ENCODE peak calls at places on chromosomes 16 and 17, in six cellular contexts. A is astrocyte of the spinal cord, S is nephron progenitor cell, D is progenitor cell of endocrine pancreas, Z is Calu3, G is glutamatergic neuron. Y is an unnamed sample.

GRCh38 chr17:43702636-43703035 is 40.9 kb upstream of the MEOX1 start:
- DNase-seq in G (no peak), D (no peak), A (no peak), Z (peak; percentile 24), S (no peak), Y (peak; percentile 85)

GRCh38 chr16:89918453-89919347 is at the start of gene MC1R:
- DNase-seq in A (peak; percentile 57), Z (peak; percentile 63), G (peak; percentile 72), D (peak; percentile 51), S (peak; percentile 58), Y (peak; percentile 75)

GRCh38 chr16:55488306-55488705 is 9.3 kb downstream of the MMP2 start:
- DNase-seq in A (no peak), D (no peak), Z (no peak), G (no peak), S (no peak), Y (no peak)

GRCh38 chr17:17151541-17151940 is 54.6 kb downstream of the PLD6 start:
- DNase-seq in A (peak; percentile 56), Z (no peak), S (no peak), D (no peak), G (no peak), Y (no peak)

GRCh38 chr17:30550512-30551273 is 73.5 kb downstream of the GOSR1 start:
- DNase-seq in G (peak; percentile 46), A (peak; percentile 9), S (no peak), Z (peak; percentile 37), D (no peak), Y (no peak)

GRCh38 chr16:79007614-79008013 is 592.9 kb downstream of the MAF start:
- DNase-seq in Z (peak; percentile 9), A (no peak), D (no peak), G (no peak), S (no peak), Y (no peak)

GRCh38 chr16:89422527-89422904 is 67.8 kb downstream of the ANKRD11 start:
- DNase-seq in G (no peak), D (no peak), A (peak; percentile 63), Z (no peak), S (no peak), Y (no peak)

GRCh38 chr16:68744744-68745280 is 7.7 kb downstream of the CDH1 start:
- DNase-seq in A (no peak), D (peak; percentile 71), G (no peak), S (no peak), Z (peak; percentile 93), Y (no peak)

GRCh38 chr16:52696126-52696525 is 149.2 kb upstream of the TOX3 start:
- DNase-seq in S (no peak), Z (no peak), G (no peak), A (no peak), D (no peak), Y (no peak)

GRCh38 chr16:69311533-69312388 is 611 bp downstream of the VPS4A start:
- DNase-seq in D (peak; percentile 43), S (no peak), A (peak; percentile 27), Z (peak; percentile 58), G (peak; percentile 60), Y (peak; percentile 50)

GRCh38 chr16:71746442-71747046 is 22.0 kb upstream of the PHLPP2 start:
- DNase-seq in G (no peak), S (no peak), D (no peak), A (peak; percentile 46), Z (peak; percentile 15), Y (no peak)

GRCh38 chr16:82507271-82507670 is 119.5 kb upstream of the CDH13 start:
- DNase-seq in D (no peak), S (no peak), G (no peak), A (no peak), Z (no peak), Y (no peak)

GRCh38 chr17:68200689-68201424 is 47.0 kb upstream of the AMZ2 start:
- DNase-seq in D (peak; percentile 78), S (peak; percentile 90), G (peak; percentile 89), A (peak; percentile 63), Z (peak; percentile 84), Y (peak; percentile 92)

GRCh38 chr17:35846055-35846809 is 22.5 kb downstream of the HEATR9 start:
- DNase-seq in D (no peak), G (no peak), A (no peak), S (no peak), Z (no peak), Y (no peak)

GRCh38 chr17:47719411-47720152 is 13.5 kb upstream of the TBX21 start:
- DNase-seq in D (no peak), A (peak; percentile 71), S (no peak), G (no peak), Z (peak; percentile 52), Y (no peak)

GRCh38 chr17:67759355-67760171 is 41.8 kb downstream of the NOL11 start:
- DNase-seq in D (no peak), A (peak; percentile 13), Z (no peak), G (no peak), S (no peak), Y (no peak)

GRCh38 chr17:57486978-57487377 is 230.7 kb downstream of the MSI2 start:
- DNase-seq in D (no peak), G (no peak), Z (no peak), A (no peak), S (no peak), Y (no peak)

GRCh38 chr17:34633351-34633750 is 54.0 kb downstream of the TMEM132E start:
- DNase-seq in Z (peak; percentile 47), G (no peak), S (no peak), A (no peak), D (no peak), Y (no peak)

DNA sequence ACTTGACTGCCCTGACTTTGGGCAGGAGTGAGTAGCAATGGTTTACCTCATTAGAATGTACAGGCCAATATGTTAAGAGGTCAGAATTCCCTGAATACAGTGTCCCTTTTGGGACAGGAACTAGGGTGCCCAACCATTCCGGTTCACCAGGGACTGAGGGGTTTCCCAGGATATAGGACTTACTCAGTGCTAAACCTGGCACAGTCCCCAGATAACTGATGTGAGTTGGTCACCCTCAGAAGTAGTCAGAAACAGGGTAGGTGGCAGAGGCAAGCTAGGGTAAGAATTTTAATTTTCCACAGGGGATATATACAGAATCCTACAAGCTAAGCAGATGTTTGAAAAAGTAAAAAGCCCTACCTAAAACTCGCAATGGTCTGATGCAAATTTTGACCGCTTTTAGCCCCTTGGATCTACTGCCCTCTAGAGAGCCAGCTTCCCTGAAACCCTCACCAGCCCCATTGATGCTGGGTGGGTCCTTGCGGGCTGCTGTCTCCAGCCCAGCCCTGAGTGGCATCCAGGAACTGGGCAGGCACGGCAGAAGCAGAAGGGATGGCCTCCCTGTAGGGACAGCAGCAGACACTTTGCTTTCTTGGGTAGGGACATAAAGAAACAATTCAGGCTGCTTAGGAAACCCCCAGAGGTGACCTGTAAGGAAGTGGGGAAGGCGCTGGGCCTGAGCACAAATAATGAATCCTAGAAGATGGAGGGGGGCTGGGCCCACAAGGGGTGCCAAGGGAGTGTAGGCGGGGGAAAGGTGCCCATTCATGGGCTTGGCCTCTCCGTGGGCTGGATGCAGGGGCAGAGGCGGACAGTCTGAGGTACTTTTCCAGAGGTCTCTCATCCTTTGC is 434.8 kb downstream of the SLC39A11 start:
- DNase-seq in D (no peak), G (no peak), S (no peak), Z (peak; percentile 79), A (peak; percentile 13), Y (no peak)
- TF ChIP-seq CTCF in D (no peak), G (no peak), S (no peak), Z (no peak), A (peak; percentile 26), Y (peak; percentile 20)

GRCh38 chr16:745739-746138 is 4.9 kb upstream of the CIAO3 start:
- DNase-seq in S (peak; percentile 73), D (peak; percentile 53), G (no peak), A (no peak), Z (peak; percentile 74), Y (peak; percentile 70)
- TF ChIP-seq CTCF in S (peak; percentile 58), D (peak; percentile 77), G (peak; percentile 12), A (peak; percentile 39), Z (peak; percentile 81), Y (peak; percentile 46)

DNA sequence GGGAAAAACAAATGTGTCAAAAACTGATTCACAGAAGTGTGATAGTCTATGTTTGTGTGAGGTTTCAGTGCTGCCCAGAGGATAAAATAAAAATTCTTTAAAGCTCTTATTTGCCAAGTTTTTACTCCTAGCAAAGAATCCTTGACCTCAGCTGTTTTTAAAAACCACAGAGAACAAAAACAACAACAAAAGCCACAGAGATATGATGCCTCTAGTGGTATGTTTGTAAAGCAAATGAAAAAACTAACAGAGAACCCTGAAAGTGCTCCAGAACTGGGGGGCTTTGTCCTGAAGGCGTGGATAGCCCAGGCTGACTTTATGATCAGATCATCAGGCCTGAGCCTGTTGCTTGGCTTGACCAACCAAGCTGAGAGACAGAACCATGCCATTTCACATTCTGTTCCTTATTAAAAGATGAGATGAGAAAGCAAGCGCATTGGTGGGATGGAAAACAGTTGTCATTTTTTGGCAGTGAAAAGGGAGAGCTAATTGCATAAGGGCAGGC is 411.1 kb downstream of the CPPED1 start:
- DNase-seq in S (no peak), A (peak; percentile 3), Z (no peak), G (no peak), D (no peak), Y (no peak)
- TF ChIP-seq CTCF in S (no peak), A (peak; percentile 14), Z (no peak), G (no peak), D (no peak), Y (no peak)

GRCh38 chr16:84959784-84960417 is 51.4 kb downstream of the ZDHHC7 start:
- DNase-seq in A (no peak), S (no peak), G (no peak), Z (no peak), D (no peak), Y (no peak)

GRCh38 chr16:84960942-84961341 is 50.4 kb downstream of the ZDHHC7 start:
- DNase-seq in D (no peak), A (no peak), G (no peak), Z (no peak), S (no peak), Y (no peak)

GRCh38 chr16:84957192-84957591 is 54.1 kb downstream of the ZDHHC7 start:
- DNase-seq in A (no peak), S (no peak), Z (no peak), D (no peak), G (no peak), Y (no peak)

GRCh38 chr16:84957792-84958191 is 53.5 kb downstream of the ZDHHC7 start:
- DNase-seq in G (no peak), D (no peak), S (no peak), Z (no peak), A (no peak), Y (no peak)

GRCh38 chr16:84959045-84959576 is 52.2 kb downstream of the ZDHHC7 start:
- DNase-seq in D (no peak), S (no peak), A (no peak), G (no peak), Z (peak; percentile 59), Y (no peak)
- TF ChIP-seq CTCF in D (peak; percentile 42), S (no peak), A (peak; percentile 31), G (peak; percentile 48), Z (peak; percentile 74), Y (peak; percentile 39)

GRCh38 chr16:23371368-23371767 is 69.3 kb downstream of the SCNN1B start:
- DNase-seq in Z (no peak), S (no peak), G (no peak), A (no peak), D (no peak), Y (no peak)
- TF ChIP-seq CTCF in Z (peak; percentile 35), S (no peak), G (no peak), A (no peak), D (peak; percentile 18), Y (no peak)

Y was measured in BE2C.